ENCODE peak calls at places on chromosome 11, in five cellular contexts. P is fibroblast of lung, Y is neural progenitor cell, W is endothelial cell of umbilical vein, N is GM23338. V is an unnamed sample. For H3K4me1, the result is how much of the 10 kb centered on the place peaks cover.

GRCh38 chr11:57432714-57433163 is 5.8 kb upstream of the SLC43A3 start:
- DNase-seq in P (peak), Y (no peak), W (no peak), N (no peak), V (peak)

GRCh38 chr11:62493801-62494200 is 52.8 kb downstream of the AHNAK start:
- DNase-seq in P (no peak), Y (no peak), W (no peak), N (no peak), V (no peak)

GRCh38 chr11:58301576-58301975 is 33.5 kb upstream of the OR10W1 start:
- DNase-seq in P (peak), Y (no peak), W (no peak), N (no peak), V (peak)

GRCh38 chr11:117877120-117877784 is 794 bp upstream of the FXYD6 start:
- DNase-seq in P (peak), Y (no peak), W (no peak), N (peak), V (no peak)

GRCh38 chr11:62443390-62444201 is 24.8 kb downstream of the SCGB1A1 start:
- DNase-seq in P (no peak), Y (no peak), W (no peak), N (no peak), V (no peak)

GRCh38 chr11:61613711-61614254 is 32.9 kb upstream of the SYT7 start:
- DNase-seq in P (no peak), Y (no peak), W (no peak), N (no peak), V (no peak)

GRCh38 chr11:84558085-84558905 is 1068.8 kb downstream of the DLG2 start:
- DNase-seq in P (peak), Y (peak), W (peak), N (peak), V (peak)

GRCh38 chr11:62400760-62401159 is 18.1 kb upstream of the SCGB1A1 start:
- DNase-seq in P (peak), Y (no peak), W (no peak), N (no peak), V (no peak)

GRCh38 chr11:10623797-10624761 is 55.6 kb upstream of the LYVE1 start:
- DNase-seq in P (peak), Y (no peak), W (no peak), N (peak), V (peak)

GRCh38 chr11:115760528-115760837 is 256.3 kb upstream of the CADM1 start:
- DNase-seq in P (peak), Y (peak), W (no peak), N (peak), V (no peak)

GRCh38 chr11:67045314-67045713 is 11.3 kb upstream of the RHOD start:
- DNase-seq in P (peak), Y (no peak), W (no peak), N (no peak), V (peak)

GRCh38 chr11:82718307-82718706 is 15.4 kb downstream of the FAM181B start:
- DNase-seq in P (peak), Y (peak), W (peak), N (peak), V (peak)

GRCh38 chr11:68328374-68329091 is 16.1 kb downstream of the LRP5 start:
- DNase-seq in P (no peak), Y (peak), W (peak), N (peak), V (no peak)

GRCh38 chr11:70243912-70244652 is 26.4 kb upstream of the PPFIA1 start:
- DNase-seq in P (no peak), Y (no peak), W (no peak), N (no peak), V (peak)
- H3K4me1 ChIP-seq in P (under half), Y (under half), W (under half), N (under half), V (under half)

GRCh38 chr11:2416765-2417164 is 16.2 kb downstream of the TSSC4 start:
- DNase-seq in P (no peak), Y (no peak), W (no peak), N (no peak), V (no peak)
- TF ChIP-seq EZH2 in P (no peak), Y (no peak), W (no peak), N (no peak), V (no peak)

GRCh38 chr11:22928207-22928917 is 68.1 kb upstream of the CCDC179 start:
- DNase-seq in P (no peak), Y (no peak), W (no peak), N (peak), V (no peak)
- TF ChIP-seq CTCF in P (peak), Y (peak), W (no peak), N (peak), V (peak)

GRCh38 chr11:19812710-19813109 is 100.1 kb downstream of the NAV2 start:
- DNase-seq in P (peak), Y (no peak), W (no peak), N (no peak), V (no peak)

GRCh38 chr11:19812096-19812495 is 99.5 kb downstream of the NAV2 start:
- DNase-seq in P (no peak), Y (no peak), W (no peak), N (no peak), V (no peak)

GRCh38 chr11:19810852-19811251 is 98.2 kb downstream of the NAV2 start:
- DNase-seq in P (no peak), Y (no peak), W (no peak), N (no peak), V (peak)

GRCh38 chr11:19813158-19813879 is 100.7 kb downstream of the NAV2 start:
- DNase-seq in P (no peak), Y (no peak), W (no peak), N (no peak), V (no peak)

GRCh38 chr11:19811391-19811790 is 98.8 kb downstream of the NAV2 start:
- DNase-seq in P (no peak), Y (no peak), W (no peak), N (no peak), V (no peak)
- H3K4me1 ChIP-seq in P (under half), Y (under half), W (under half), N (half or more), V (under half)

GRCh38 chr11:19789840-19790710 is 77.4 kb downstream of the NAV2 start:
- DNase-seq in P (peak), Y (no peak), W (no peak), N (no peak), V (no peak)

GRCh38 chr11:19788435-19788834 is 75.8 kb downstream of the NAV2 start:
- DNase-seq in P (no peak), Y (no peak), W (no peak), N (no peak), V (no peak)

GRCh38 chr11:19790831-19791552 is 78.4 kb downstream of the NAV2 start:
- DNase-seq in P (no peak), Y (no peak), W (no peak), N (peak), V (no peak)

GRCh38 chr11:19786644-19787043 is 74.0 kb downstream of the NAV2 start:
- DNase-seq in P (no peak), Y (no peak), W (no peak), N (no peak), V (no peak)

DNA sequence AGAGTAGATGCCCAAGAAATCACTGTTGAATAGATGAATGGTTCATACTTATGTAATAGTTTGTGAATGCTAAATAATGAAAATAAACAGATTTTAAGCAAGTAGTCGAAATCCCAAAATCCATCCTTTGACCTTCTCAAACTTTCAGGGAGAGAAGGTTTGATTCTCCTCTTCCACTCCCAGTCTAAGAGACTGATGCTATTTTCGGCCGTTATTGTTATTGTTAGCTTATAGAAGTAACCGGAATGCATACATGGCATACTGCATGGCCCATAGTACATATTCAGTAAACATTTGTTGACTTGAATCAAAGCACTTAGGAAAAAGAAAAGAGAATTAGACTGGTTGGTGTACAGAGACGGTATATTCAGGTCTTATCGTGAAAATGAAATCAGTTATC is 76.6 kb downstream of the NAV2 start:
- DNase-seq in P (no peak), Y (no peak), W (no peak), N (no peak), V (no peak)
- TF ChIP-seq EZH2 in P (no peak), Y (no peak), W (no peak), N (no peak), V (no peak)

V was measured in PC-3.